ENCODE peak calls at places on chromosomes 3 and 15, in four cellular contexts. I, O, P and H are unnamed samples. For H3K4me1, the result is how much of the 10 kb centered on the place peaks cover.

GRCh38 chr3:97940034-97940433 is 32.2 kb downstream of the RIOX2 start:
- ATAC-seq in I (peak), O (peak), P (peak), H (no peak)

GRCh38 chr3:155362808-155363689 is 69.6 kb upstream of the STRIT1 start:
- ATAC-seq in I (peak), O (no peak), P (no peak), H (no peak)

GRCh38 chr3:9183811-9184463 is 65.5 kb downstream of the SRGAP3 start:
- ATAC-seq in I (no peak), O (no peak), P (no peak), H (no peak)

GRCh38 chr15:81889480-81889871 is 156.3 kb downstream of the MEX3B start:
- ATAC-seq in I (no peak), O (no peak), P (no peak), H (no peak)

GRCh38 chr3:190044142-190044541 is 76.6 kb downstream of the P3H2 start:
- ATAC-seq in I (no peak), O (peak), P (no peak), H (peak)

GRCh38 chr3:19901918-19902317 is 32.1 kb downstream of the EFHB start:
- ATAC-seq in I (peak), O (no peak), P (no peak), H (no peak)

GRCh38 chr15:67199391-67199790 is 55.1 kb downstream of the AAGAB start:
- ATAC-seq in I (no peak), O (no peak), P (no peak), H (no peak)

GRCh38 chr3:136513367-136513766 is 238.8 kb downstream of the STAG1 start:
- ATAC-seq in I (no peak), O (no peak), P (no peak), H (peak)

GRCh38 chr3:101778385-101779046 is 495 bp upstream of the NXPE3 start:
- ATAC-seq in I (no peak), O (peak), P (no peak), H (peak)

GRCh38 chr3:119898478-119899177 is 116.7 kb downstream of the NR1I2 start:
- ATAC-seq in I (no peak), O (no peak), P (no peak), H (no peak)

GRCh38 chr3:14602804-14603644 is 48.5 kb upstream of the CCDC174 start:
- ATAC-seq in I (no peak), O (peak), P (peak), H (peak)

GRCh38 chr15:69159805-69160140 is 662 bp upstream of the GLCE start:
- ATAC-seq in I (no peak), O (no peak), P (no peak), H (no peak)

GRCh38 chr3:25481402-25481801 is 53.3 kb downstream of the RARB start:
- ATAC-seq in I (no peak), O (no peak), P (no peak), H (no peak)

GRCh38 chr3:46222435-46223161 is 14.5 kb upstream of the CCR1 start:
- ATAC-seq in I (no peak), O (no peak), P (peak), H (peak)

GRCh38 chr3:30578986-30579579 is 27.3 kb upstream of the TGFBR2 start:
- ATAC-seq in I (no peak), O (no peak), P (no peak), H (no peak)

DNA sequence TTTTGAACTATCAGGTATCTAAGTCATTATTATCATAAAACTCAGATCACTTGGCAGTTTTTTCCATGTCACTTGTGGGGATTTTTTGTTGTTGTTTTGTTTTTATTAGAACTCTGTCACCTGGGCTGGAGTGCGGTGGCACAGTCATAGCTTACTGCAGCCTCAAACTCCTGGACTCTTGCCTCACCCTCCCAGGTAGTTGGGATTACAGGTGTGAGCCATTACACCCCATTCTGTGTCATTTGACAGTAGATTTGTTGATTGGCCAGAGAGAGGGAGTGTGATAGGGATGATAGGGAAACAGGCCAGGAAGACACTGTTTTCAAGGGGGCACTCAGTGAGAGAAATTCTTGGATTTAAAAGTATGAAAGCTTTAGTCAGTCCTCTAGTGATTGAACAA is 54.7 kb upstream of the SCAANT1 start:
- ATAC-seq in I (no peak), O (no peak), P (no peak), H (no peak)
- H3K4me1 ChIP-seq in I (under half), O (under half), P (under half), H (under half)

GRCh38 chr15:98881526-98882517 is 125.8 kb downstream of the PGPEP1L start:
- ATAC-seq in I (peak), O (peak), P (peak), H (peak)
- TF ChIP-seq CTCF in I (peak), O (peak), P (peak), H (peak)

DNA sequence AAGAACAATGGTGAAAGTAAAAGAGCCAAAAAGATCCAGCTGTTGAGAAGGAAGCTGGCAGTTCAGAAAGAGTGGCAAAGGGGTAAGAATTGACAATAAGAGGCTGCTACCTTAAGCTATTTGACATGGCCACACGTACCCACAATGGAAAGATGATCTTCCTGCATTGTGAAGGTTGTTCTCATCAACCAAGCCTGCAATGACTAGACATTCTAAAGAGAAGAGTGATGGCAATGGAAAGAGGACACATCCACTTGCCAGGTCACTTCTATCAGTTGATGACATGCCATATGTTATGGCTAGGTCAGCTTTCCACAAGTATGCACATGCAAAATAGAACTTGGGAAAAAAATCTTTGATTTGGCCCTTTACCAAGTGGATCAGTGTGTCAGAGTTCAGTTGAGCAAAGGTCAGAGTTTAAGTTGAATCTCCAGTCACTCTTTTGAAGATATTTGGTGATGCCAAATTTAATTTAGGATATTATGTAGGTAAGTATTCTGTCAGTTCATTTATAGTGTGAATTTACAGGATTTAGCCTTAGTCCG is 105.0 kb upstream of the FLNB start:
- ATAC-seq in I (no peak), O (no peak), P (no peak), H (no peak)
- H3K4me1 ChIP-seq in I (under half), O (under half), P (under half), H (half or more)

DNA sequence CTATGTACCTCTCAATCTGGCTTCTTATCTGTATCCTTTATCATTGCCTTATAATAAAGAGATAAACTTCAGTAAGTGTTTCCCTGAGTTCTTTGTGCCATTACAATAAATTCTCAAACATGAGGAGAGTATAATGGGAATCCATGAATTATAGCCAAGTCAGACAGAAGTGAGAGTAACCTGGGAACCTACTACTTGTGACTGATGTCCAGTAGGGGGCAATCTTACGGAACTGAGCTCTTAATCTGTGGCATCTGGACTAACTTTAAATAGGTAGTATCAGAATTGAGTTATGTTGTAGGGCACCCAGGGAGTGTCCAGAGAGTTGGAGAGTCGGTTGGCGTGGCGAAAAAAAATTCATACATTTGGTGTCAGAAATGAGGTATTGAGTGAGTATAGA is 542.6 kb downstream of the ZBBX start:
- ATAC-seq in I (no peak), O (no peak), P (no peak), H (no peak)
- TF ChIP-seq CTCF in I (no peak), O (peak), P (peak), H (no peak)

DNA sequence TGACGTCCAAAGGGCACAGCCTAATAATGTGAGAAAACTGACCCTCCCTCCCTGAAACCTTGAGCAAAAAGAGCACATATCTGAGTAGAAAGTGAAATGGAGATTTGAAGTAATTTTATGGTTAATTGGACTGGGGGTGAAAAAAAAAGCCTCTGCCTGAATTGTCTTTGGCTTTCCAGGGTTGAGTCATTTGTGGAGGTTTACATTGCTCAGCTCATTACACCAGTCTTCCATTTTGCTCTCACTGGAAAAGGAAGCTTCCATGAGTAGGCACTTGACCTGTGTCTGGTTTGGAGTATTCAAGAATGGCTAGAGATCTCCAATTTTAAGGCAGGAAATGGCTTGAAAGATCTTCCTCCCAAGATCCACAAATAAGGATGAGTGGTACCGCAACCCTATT is 273.9 kb downstream of the PDCD6IP start:
- ATAC-seq in I (no peak), O (no peak), P (no peak), H (no peak)
- H3K4me1 ChIP-seq in I (under half), O (under half), P (under half), H (under half)

DNA sequence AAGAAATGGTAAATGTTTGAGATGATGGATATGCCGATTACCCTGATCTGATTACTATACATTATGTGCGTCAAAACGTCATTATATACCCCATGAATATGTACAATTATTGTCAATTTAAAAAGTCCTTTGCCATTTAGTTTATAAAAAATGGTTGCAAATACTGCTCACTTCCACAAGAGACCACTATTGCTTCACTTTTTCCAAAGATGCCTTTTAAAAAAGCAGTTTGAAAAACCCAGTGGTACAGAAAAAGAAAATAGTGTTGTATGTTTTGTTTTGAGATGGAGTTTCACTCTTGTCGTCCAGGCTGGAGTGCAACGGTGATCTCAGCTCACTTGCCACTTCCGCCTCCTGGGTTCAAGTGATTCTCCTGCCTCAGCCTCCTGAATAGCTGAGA is 39.3 kb downstream of the EDEM1 start:
- ATAC-seq in I (peak), O (no peak), P (no peak), H (no peak)
- TF ChIP-seq CTCF in I (peak), O (peak), P (peak), H (peak)

DNA sequence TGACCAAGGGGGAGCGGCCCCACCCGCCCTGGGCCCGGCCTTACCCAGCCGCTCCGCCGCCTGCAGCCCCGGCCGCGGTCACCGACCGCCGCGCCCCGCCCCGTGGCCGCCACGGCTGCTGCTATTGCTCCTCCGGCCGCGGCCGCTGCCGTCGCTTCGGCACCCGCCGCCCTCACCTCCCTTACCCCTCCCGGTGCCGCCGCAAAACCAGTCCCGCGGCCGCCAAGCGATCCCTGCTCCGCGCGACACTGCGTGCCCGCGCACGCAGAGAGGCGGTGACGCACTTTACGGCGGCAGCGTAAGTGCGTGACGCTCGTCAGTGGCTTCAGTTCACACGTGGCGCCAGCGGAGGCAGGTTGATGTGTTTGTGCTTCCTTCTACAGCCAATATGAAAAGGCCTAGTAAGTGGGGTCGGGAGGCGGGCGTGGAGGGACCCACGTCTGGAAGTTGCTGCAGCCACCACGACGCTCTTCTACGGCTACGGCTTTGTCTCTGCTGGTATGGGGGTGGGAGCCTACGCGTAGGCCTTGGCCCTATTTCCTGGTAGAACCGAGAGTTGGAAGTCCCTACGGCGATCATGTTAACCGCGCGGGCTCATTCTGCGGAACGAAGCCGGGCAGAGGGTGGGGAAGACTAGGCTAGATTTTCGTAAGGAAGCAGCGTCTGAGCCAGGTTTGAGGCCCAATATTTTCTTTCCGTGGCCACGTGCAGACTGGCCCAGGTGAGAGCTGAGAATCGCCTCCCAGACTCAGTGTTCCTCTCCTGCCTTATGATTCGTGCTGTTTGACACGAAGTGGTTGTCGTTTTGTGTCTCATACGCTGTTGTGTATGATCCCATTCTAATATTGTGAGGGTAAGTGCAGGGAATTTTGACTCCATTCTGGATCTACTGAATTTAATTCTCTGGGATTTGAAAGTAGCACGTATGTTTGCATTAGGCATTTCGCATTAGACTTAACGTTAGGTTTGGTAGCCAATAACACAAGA is at the start of the genes GNL3 and PBRM1:
- ATAC-seq in I (peak), O (peak), P (peak), H (peak)
- H3K4me1 ChIP-seq in I (under half), O (under half), P (under half), H (under half)

GRCh38 chr3:126258670-126259069 is 78.3 kb upstream of the ALDH1L1 start:
- ATAC-seq in I (peak), O (no peak), P (no peak), H (no peak)

GRCh38 chr3:126257984-126258383 is 77.6 kb upstream of the ALDH1L1 start:
- ATAC-seq in I (no peak), O (no peak), P (no peak), H (no peak)

GRCh38 chr3:126262227-126262626 is 81.8 kb upstream of the ALDH1L1 start:
- ATAC-seq in I (no peak), O (no peak), P (no peak), H (no peak)

GRCh38 chr3:126261037-126261436 is 80.7 kb upstream of the ALDH1L1 start:
- ATAC-seq in I (peak), O (no peak), P (peak), H (peak)

GRCh38 chr3:126259411-126260391 is 79.3 kb upstream of the ALDH1L1 start:
- ATAC-seq in I (peak), O (peak), P (peak), H (peak)
- TF ChIP-seq CTCF in I (peak), O (peak), P (peak), H (no peak)